ENCODE peak calls at places on chromosomes 12 and 14, in four cellular contexts. X is K562, C is HepG2, O is WTC11. T is an unnamed sample.

GRCh38 chr14:75399819-75400678 is 27.8 kb upstream of the JDP2 start:
- DNase-seq in X (no peak), C (no peak), O (no peak), T (no peak)

GRCh38 chr12:124379938-124380754 is 85.3 kb downstream of the RFLNA start:
- DNase-seq in X (no peak), C (no peak), O (no peak), T (no peak)

GRCh38 chr14:94112513-94113060 is 2.1 kb downstream of the IFI27 start:
- DNase-seq in X (no peak), C (no peak), O (no peak), T (no peak)

GRCh38 chr14:104425763-104426691 is 153.5 kb upstream of the C14orf180 start:
- DNase-seq in X (no peak), C (no peak), O (no peak), T (no peak)

GRCh38 chr12:89424394-89424793 is 72.1 kb upstream of the DUSP6 start:
- DNase-seq in X (no peak), C (no peak), O (no peak), T (no peak)

GRCh38 chr14:29222671-29223268 is 456.2 kb downstream of the FOXG1 start:
- DNase-seq in X (no peak), C (peak; percentile 63), O (peak; percentile 10), T (peak; percentile 32)

GRCh38 chr12:10847701-10848100 is 1.6 kb downstream of the PRR4 start:
- DNase-seq in X (no peak), C (no peak), O (no peak), T (no peak)

GRCh38 chr14:73457050-73457934 is 1.1 kb downstream of the NUMB start:
- DNase-seq in X (no peak), C (no peak), O (peak; percentile 45), T (no peak)

GRCh38 chr14:77177623-77178185 is 3.9 kb upstream of the TMEM63C start:
- DNase-seq in X (no peak), C (no peak), O (no peak), T (no peak)

GRCh38 chr12:104573-105081 is 38.1 kb downstream of the IQSEC3 start:
- DNase-seq in X (no peak), C (peak; percentile 18), O (peak; percentile 30), T (peak; percentile 46)

GRCh38 chr12:110077769-110078168 is 29.4 kb upstream of the C12orf76 start:
- DNase-seq in X (no peak), C (no peak), O (no peak), T (no peak)

GRCh38 chr14:70073924-70074566 is 114.7 kb downstream of the SLC8A3 start:
- DNase-seq in X (peak; percentile 59), C (peak; percentile 87), O (peak; percentile 80), T (peak; percentile 83)

GRCh38 chr14:75282166-75282547 is 3.5 kb downstream of the FOS start:
- DNase-seq in X (no peak), C (no peak), O (no peak), T (no peak)

GRCh38 chr14:39015360-39015961 is 87.6 kb downstream of the SEC23A start:
- DNase-seq in X (peak; percentile 32), C (peak; percentile 84), O (peak; percentile 17), T (peak; percentile 34)

GRCh38 chr12:10069099-10069498 is 29.7 kb downstream of the CLEC1A start:
- DNase-seq in X (no peak), C (no peak), O (no peak), T (no peak)

GRCh38 chr12:1925125-1925963 is 6.9 kb upstream of the CACNA2D4 start:
- DNase-seq in X (no peak), C (no peak), O (no peak), T (no peak)

GRCh38 chr12:50639721-50640120 is 124.2 kb upstream of the ATF1 start:
- DNase-seq in X (no peak), C (no peak), O (no peak), T (no peak)

GRCh38 chr14:51507556-51508511 is 143.9 kb upstream of the FRMD6 start:
- DNase-seq in X (no peak), C (no peak), O (no peak), T (peak; percentile 29)

GRCh38 chr12:6904280-6905276 is at the start of gene LRRC23:
- DNase-seq in X (peak; percentile 88), C (peak; percentile 90), O (peak; percentile 100), T (peak; percentile 89)

GRCh38 chr12:6902448-6902847 is 2.2 kb upstream of the LRRC23 start:
- DNase-seq in X (no peak), C (no peak), O (no peak), T (no peak)

GRCh38 chr12:6903712-6904111 is 910 bp upstream of the LRRC23 start:
- DNase-seq in X (no peak), C (no peak), O (no peak), T (no peak)

GRCh38 chr12:6896846-6897435 is 7.7 kb upstream of the LRRC23 start:
- DNase-seq in X (no peak), C (no peak), O (no peak), T (no peak)

GRCh38 chr12:6899837-6900519 is 4.6 kb upstream of the LRRC23 start:
- DNase-seq in X (no peak), C (peak; percentile 78), O (peak; percentile 56), T (no peak)
- TF ChIP-seq ELF4 in X (no peak), C (no peak), O (no peak), T (no peak)

DNA sequence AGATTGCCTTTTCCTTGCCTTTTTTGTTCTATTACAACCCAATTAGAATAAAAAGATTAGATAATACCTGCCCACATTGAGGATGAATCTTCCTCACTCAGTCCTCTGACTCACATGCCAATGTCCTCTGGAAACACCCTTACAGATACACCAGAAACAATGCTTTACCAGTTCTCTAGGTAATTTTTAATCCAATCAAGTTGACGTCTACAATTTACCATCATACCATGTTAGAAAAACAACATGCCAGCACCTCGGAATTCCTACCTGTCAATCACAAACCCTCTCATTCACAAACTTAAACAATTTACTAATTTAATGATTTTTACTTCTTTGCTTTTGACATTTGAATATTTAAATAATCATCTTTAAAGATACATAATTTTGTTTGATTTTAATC is 953.8 kb downstream of the TRHDE start:
- DNase-seq in X (no peak), C (no peak), O (no peak), T (no peak)
- TF ChIP-seq ELF4 in X (no peak), C (no peak), O (no peak), T (no peak)

GRCh38 chr12:77954156-77954555 is 123.5 kb downstream of the NAV3 start:
- DNase-seq in X (no peak), C (no peak), O (no peak), T (no peak)
- TF ChIP-seq ELF4 in X (no peak), C (no peak), O (no peak), T (no peak)

DNA sequence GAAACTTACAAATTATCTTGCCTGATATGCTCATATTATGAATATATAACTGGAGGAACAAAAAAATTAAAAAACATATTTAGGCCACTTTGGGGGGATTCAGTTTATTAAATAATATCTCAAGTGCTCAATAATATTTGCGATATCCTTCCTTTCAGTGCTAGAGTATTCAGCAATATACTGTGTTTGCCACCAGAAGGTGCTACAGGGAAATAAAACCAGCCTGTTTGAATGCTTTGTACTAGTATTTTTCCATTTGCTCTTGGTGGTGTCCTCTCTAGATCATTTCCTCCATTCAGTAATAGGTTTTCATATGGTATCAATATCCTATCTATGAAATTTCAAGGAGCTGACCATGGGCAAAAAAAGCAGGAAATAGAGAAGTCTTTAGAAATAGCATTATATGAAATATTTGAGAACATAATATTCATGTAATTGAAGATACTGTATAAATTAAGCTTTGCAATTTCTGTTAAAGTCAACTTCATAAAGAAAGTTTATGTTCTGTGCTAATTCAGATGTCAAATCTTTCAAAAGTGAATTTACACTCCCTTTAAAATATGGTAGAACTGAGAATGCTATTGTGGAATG is 106.2 kb upstream of the NAV3 start:
- DNase-seq in X (no peak), C (peak; percentile 22), O (no peak), T (peak; percentile 27)
- TF ChIP-seq ELF4 in X (no peak), C (no peak), O (no peak), T (no peak)

GRCh38 chr12:12929696-12930095 is 22.3 kb downstream of the GPRC5D start:
- DNase-seq in X (no peak), C (no peak), O (no peak), T (no peak)
- TF ChIP-seq ELF4 in X (no peak), C (no peak), O (no peak), T (no peak)

DNA sequence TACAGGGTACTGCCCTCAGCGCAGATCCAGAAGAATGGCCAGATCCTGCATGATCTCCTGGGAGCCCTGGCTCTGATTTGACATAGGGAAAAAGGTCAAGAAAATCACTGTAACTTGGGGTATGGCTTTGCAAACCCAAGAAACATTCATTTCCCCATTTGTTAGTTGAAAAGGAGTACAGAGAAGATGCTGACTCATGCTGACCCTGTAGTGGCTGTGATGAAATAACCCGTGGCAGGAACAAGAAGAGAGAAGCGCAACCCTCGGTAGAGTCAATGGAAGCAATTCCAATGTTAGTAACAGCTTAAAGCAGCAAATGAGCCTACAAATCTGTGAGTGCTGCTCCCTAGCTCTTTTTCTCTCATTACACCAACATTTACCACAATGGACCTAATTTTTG is 281.6 kb upstream of the NPAS3 start:
- DNase-seq in X (peak; percentile 9), C (peak; percentile 15), O (no peak), T (no peak)
- TF ChIP-seq ELF4 in X (no peak), C (no peak), O (no peak), T (no peak)

DNA sequence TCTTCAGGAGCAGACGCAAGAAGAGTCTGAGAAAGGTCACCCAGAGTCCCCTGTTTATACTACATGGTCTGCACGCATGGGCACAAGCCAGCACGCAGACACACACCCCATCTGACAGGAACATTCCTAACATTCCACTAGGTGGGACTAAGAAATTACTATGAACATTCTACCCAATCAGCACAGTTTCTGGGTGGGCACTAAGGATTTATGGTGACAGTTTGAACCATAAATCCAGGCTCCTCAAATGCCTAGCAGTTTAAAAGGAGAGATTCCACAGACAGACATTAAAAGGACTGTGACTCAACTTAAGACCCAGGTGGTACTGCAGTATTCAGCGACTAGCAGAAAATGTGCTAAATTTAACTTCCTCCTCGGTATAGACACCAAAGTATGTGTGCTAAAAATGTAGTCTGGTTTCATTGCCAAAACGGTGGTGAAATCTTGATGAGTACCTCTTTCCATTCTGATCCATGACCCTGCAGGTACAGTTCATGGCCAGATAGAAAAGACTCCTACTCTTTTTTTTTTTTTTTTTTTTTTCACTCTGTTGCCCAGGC is 16.2 kb downstream of the ABHD4 start:
- DNase-seq in X (peak; percentile 18), C (peak; percentile 83), O (no peak), T (peak; percentile 71)
- TF ChIP-seq ELF4 in X (no peak), C (no peak), O (no peak), T (no peak)

DNA sequence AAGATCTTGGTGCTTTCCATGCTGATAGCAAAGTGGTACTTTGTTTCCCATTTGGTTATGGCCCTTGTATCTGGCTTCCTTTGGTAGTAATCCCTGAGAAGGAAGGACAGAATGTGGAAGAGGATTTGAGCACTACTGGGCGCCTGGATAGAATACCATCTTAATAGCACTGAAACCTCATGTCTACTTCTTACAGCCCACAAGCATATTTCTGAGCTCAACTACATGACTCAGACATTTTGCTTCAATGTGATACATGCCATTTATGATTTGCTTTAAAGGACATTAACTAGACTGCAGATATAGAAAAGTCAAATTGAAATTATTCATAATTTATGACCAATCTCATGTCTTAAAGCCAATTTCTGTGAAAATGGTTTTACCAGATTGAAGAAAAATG is 80.4 kb downstream of the LIN7A start:
- DNase-seq in X (no peak), C (no peak), O (no peak), T (no peak)
- TF ChIP-seq ELF4 in X (no peak), C (no peak), O (no peak), T (no peak)

DNA sequence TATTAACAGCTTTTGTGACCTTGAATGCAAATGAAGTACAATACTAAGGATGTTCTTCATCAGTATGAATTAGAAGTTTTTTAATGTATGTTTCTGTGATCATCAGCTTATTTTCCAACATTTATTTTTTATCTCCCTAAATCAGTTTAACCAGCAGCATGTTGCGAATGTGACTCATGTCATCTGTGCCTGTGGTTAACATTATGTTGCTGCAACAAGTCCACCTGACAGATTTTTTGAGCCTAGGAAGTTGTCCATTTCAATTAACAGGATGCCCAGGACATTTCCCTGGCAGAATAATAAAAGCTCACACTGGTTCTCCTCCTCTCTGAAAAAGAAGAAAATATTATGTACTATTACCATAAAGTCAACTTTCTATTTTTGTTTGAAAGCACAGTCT is 155.5 kb downstream of the SYT1 start:
- DNase-seq in X (no peak), C (no peak), O (no peak), T (no peak)
- TF ChIP-seq ELF4 in X (no peak), C (no peak), O (no peak), T (no peak)

T was measured in HEK293T.